ENCODE peak calls at places on chromosome 21, in seven cellular contexts. G, V, K, Q, L, C and A are unnamed samples.

GRCh38 chr21:35559128-35559831 is 501.0 kb downstream of the SETD4 start:
- DNase-seq in C (no peak), V (no peak), L (no peak), G (no peak), Q (no peak), K (no peak), A (no peak)

GRCh38 chr21:43279578-43279894 is 110.7 kb downstream of the CRYAA start:
- DNase-seq in V (no peak), K (no peak), C (no peak), Q (no peak), L (no peak), G (no peak), A (no peak)

GRCh38 chr21:15774590-15774989 is 44.8 kb downstream of the USP25 start:
- DNase-seq in C (no peak), V (no peak), L (no peak), K (no peak), G (no peak), Q (no peak), A (no peak)

GRCh38 chr21:38945536-38946245 is 140.0 kb downstream of the ETS2 start:
- DNase-seq in G (peak), Q (no peak), C (no peak), K (no peak), L (no peak), V (no peak), A (no peak)

GRCh38 chr21:41743321-41744027 is 23.4 kb downstream of the RIPK4 start:
- DNase-seq in Q (no peak), C (no peak), G (no peak), L (no peak), V (no peak), K (no peak), A (no peak)

GRCh38 chr21:43916691-43917514 is 51.9 kb downstream of the AGPAT3 start:
- DNase-seq in G (no peak), K (no peak), Q (no peak), C (no peak), V (peak), L (peak), A (no peak)

GRCh38 chr21:46551636-46552241 is 53.1 kb downstream of the S100B start:
- DNase-seq in G (no peak), V (no peak), L (peak), C (no peak), K (no peak), Q (no peak), A (no peak)

GRCh38 chr21:35635261-35635660 is 425.1 kb downstream of the SETD4 start:
- DNase-seq in L (no peak), C (no peak), V (no peak), G (no peak), Q (no peak), K (no peak), A (no peak)

GRCh38 chr21:34351786-34352241 is 12.0 kb upstream of the KCNE2 start:
- DNase-seq in K (peak), C (peak), G (peak), Q (peak), V (no peak), L (peak), A (peak)

GRCh38 chr21:34345091-34345871 is 18.5 kb upstream of the KCNE2 start:
- DNase-seq in C (no peak), Q (no peak), V (no peak), L (no peak), G (no peak), K (no peak), A (no peak)

GRCh38 chr21:14095021-14095420 is 115.7 kb downstream of the LIPI start:
- DNase-seq in Q (no peak), K (peak), L (no peak), V (no peak), C (no peak), G (no peak), A (no peak)

GRCh38 chr21:35222541-35222941 is 173.4 kb upstream of the RUNX1 start:
- DNase-seq in L (no peak), K (no peak), C (no peak), G (no peak), Q (no peak), V (no peak), A (no peak)

GRCh38 chr21:39377444-39378050 is 28.7 kb upstream of the HMGN1 start:
- DNase-seq in Q (no peak), K (no peak), V (no peak), G (no peak), C (no peak), L (no peak), A (no peak)

GRCh38 chr21:36236052-36236730 is 79.6 kb downstream of the DOP1B start:
- DNase-seq in C (no peak), L (no peak), K (no peak), Q (no peak), G (no peak), V (no peak), A (no peak)

GRCh38 chr21:29673096-29673610 is 266.6 kb downstream of the GRIK1 start:
- DNase-seq in K (no peak), G (no peak), Q (no peak), C (no peak), L (no peak), V (no peak), A (no peak)